ENCODE peak calls at places on chromosomes 4 and X, in five cellular contexts. One of them, this sample, is unnamed.

GRCh38 chrX:12903646-12904045 is 2.8 kb upstream of the TLR8 start:
- DNase-seq in sigmoid colon: no peak
- DNase-seq in A549: no peak
- DNase-seq in heart left ventricle: no peak
- DNase-seq in IMR-90: peak; percentile 24
- DNase-seq in this sample: no peak

GRCh38 chr4:86453044-86453501 is 93.2 kb upstream of the MAPK10 start:
- DNase-seq in sigmoid colon: peak; percentile 66
- DNase-seq in A549: no peak
- DNase-seq in heart left ventricle: peak; percentile 27
- DNase-seq in IMR-90: peak; percentile 70
- DNase-seq in this sample: no peak

GRCh38 chr4:82706349-82707000 is 92.1 kb downstream of the SCD5 start:
- DNase-seq in sigmoid colon: no peak
- DNase-seq in A549: no peak
- DNase-seq in heart left ventricle: no peak
- DNase-seq in IMR-90: no peak
- DNase-seq in this sample: no peak

GRCh38 chrX:29662101-29662500 is 553.3 kb upstream of the MAGEB2 start:
- DNase-seq in sigmoid colon: no peak
- DNase-seq in A549: peak; percentile 90
- DNase-seq in heart left ventricle: no peak
- DNase-seq in IMR-90: peak; percentile 82
- DNase-seq in this sample: no peak

GRCh38 chr4:133178960-133179359 is 29.9 kb downstream of the PCDH10 start:
- DNase-seq in sigmoid colon: no peak
- DNase-seq in A549: no peak
- DNase-seq in heart left ventricle: no peak
- DNase-seq in IMR-90: peak; percentile 4
- DNase-seq in this sample: no peak

GRCh38 chrX:131987252-131987651 is 35.9 kb upstream of the STK26 start:
- DNase-seq in sigmoid colon: no peak
- DNase-seq in A549: no peak
- DNase-seq in heart left ventricle: no peak
- DNase-seq in IMR-90: no peak
- DNase-seq in this sample: no peak

GRCh38 chr4:17618926-17619325 is 4.5 kb downstream of the MED28 start:
- DNase-seq in sigmoid colon: no peak
- DNase-seq in A549: no peak
- DNase-seq in heart left ventricle: no peak
- DNase-seq in IMR-90: no peak
- DNase-seq in this sample: no peak

GRCh38 chrX:30961387-30961786 is 72.3 kb upstream of the TAB3 start:
- DNase-seq in sigmoid colon: no peak
- DNase-seq in A549: no peak
- DNase-seq in heart left ventricle: no peak
- DNase-seq in IMR-90: no peak
- DNase-seq in this sample: no peak

GRCh38 chr4:75830906-75831305 is 71.3 kb downstream of the PPEF2 start:
- DNase-seq in sigmoid colon: no peak
- DNase-seq in A549: no peak
- DNase-seq in heart left ventricle: no peak
- DNase-seq in IMR-90: no peak
- DNase-seq in this sample: no peak

GRCh38 chr4:148776944-148777343 is 334.7 kb upstream of the NR3C2 start:
- DNase-seq in sigmoid colon: no peak
- DNase-seq in A549: no peak
- DNase-seq in heart left ventricle: no peak
- DNase-seq in IMR-90: peak; percentile 81
- DNase-seq in this sample: no peak

GRCh38 chr4:46389301-46389761 is 597 bp downstream of the GABRA2 start:
- DNase-seq in sigmoid colon: no peak
- DNase-seq in A549: no peak
- DNase-seq in heart left ventricle: no peak
- DNase-seq in IMR-90: no peak
- DNase-seq in this sample: peak; percentile 21

GRCh38 chr4:46388860-46389259 is 1.1 kb downstream of the GABRA2 start:
- DNase-seq in sigmoid colon: no peak
- DNase-seq in A549: no peak
- DNase-seq in heart left ventricle: no peak
- DNase-seq in IMR-90: no peak
- DNase-seq in this sample: no peak

GRCh38 chr4:46387956-46388355 is 2.0 kb downstream of the GABRA2 start:
- DNase-seq in sigmoid colon: no peak
- DNase-seq in A549: no peak
- DNase-seq in heart left ventricle: no peak
- DNase-seq in IMR-90: no peak
- DNase-seq in this sample: no peak

GRCh38 chr4:46385235-46385634 is 4.7 kb downstream of the GABRA2 start:
- DNase-seq in sigmoid colon: no peak
- DNase-seq in A549: no peak
- DNase-seq in heart left ventricle: no peak
- DNase-seq in IMR-90: no peak
- DNase-seq in this sample: no peak

DNA sequence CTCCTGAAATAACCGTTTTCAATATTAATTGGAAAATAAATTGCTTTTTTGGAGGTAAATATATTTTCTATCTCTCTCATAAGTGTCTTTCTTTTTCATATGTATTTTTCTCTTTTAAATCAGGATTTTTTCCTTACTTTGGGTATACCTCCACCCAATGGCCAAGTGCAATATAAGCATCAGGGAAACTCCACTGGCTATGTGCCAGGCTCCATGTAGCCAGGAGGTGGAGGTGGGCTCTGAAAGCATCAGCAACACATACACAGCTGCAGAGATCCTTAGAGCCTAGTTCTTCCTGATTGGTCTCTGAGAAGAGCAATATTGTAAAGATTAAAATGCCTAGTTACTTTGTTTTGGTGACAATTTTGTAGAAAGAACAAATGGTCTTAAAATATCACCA is 3.4 kb downstream of the GABRA2 start:
- DNase-seq in sigmoid colon: no peak
- DNase-seq in A549: no peak
- DNase-seq in heart left ventricle: no peak
- DNase-seq in IMR-90: no peak
- DNase-seq in this sample: no peak
- H3K4me3 ChIP-seq in sigmoid colon: no peak overlapping the region
- H3K4me3 ChIP-seq in A549: no peak overlapping the region
- H3K4me3 ChIP-seq in heart left ventricle: no peak overlapping the region
- H3K4me3 ChIP-seq in IMR-90: no peak overlapping the region
- H3K4me3 ChIP-seq in this sample: no peak overlapping the region

GRCh38 chr4:126564283-126564854 is 1068.4 kb upstream of the INTU start:
- DNase-seq in sigmoid colon: no peak
- DNase-seq in A549: no peak
- DNase-seq in heart left ventricle: no peak
- DNase-seq in IMR-90: peak; percentile 6
- DNase-seq in this sample: no peak

GRCh38 chr4:126558596-126558995 is 1074.2 kb upstream of the INTU start:
- DNase-seq in sigmoid colon: no peak
- DNase-seq in A549: no peak
- DNase-seq in heart left ventricle: no peak
- DNase-seq in IMR-90: no peak
- DNase-seq in this sample: no peak

GRCh38 chr4:126563389-126563788 is 1069.4 kb upstream of the INTU start:
- DNase-seq in sigmoid colon: no peak
- DNase-seq in A549: no peak
- DNase-seq in heart left ventricle: no peak
- DNase-seq in IMR-90: no peak
- DNase-seq in this sample: no peak

GRCh38 chr4:126560794-126561193 is 1072.0 kb upstream of the INTU start:
- DNase-seq in sigmoid colon: no peak
- DNase-seq in A549: no peak
- DNase-seq in heart left ventricle: no peak
- DNase-seq in IMR-90: no peak
- DNase-seq in this sample: no peak
- TF ChIP-seq CTCF in sigmoid colon: no peak
- TF ChIP-seq CTCF in A549: no peak
- TF ChIP-seq CTCF in heart left ventricle: no peak
- TF ChIP-seq CTCF in IMR-90: no peak
- TF ChIP-seq CTCF in this sample: no peak

GRCh38 chrX:140439455-140439854 is 65.4 kb downstream of the SOX3 start:
- DNase-seq in sigmoid colon: no peak
- DNase-seq in A549: no peak
- DNase-seq in heart left ventricle: no peak
- DNase-seq in IMR-90: no peak
- DNase-seq in this sample: no peak
- H3K4me3 ChIP-seq in sigmoid colon: no peak overlapping the region
- H3K4me3 ChIP-seq in A549: no peak overlapping the region
- H3K4me3 ChIP-seq in heart left ventricle: peak overlapping the region; percentile 16
- H3K4me3 ChIP-seq in IMR-90: no peak overlapping the region
- H3K4me3 ChIP-seq in this sample: no peak overlapping the region

GRCh38 chrX:87583679-87584078 is 66.1 kb downstream of the KLHL4 start:
- DNase-seq in sigmoid colon: no peak
- DNase-seq in A549: peak; percentile 42
- DNase-seq in heart left ventricle: no peak
- DNase-seq in IMR-90: peak; percentile 10
- DNase-seq in this sample: no peak
- TF ChIP-seq CTCF in sigmoid colon: no peak
- TF ChIP-seq CTCF in A549: peak; percentile 26
- TF ChIP-seq CTCF in heart left ventricle: peak; percentile 13
- TF ChIP-seq CTCF in IMR-90: peak; percentile 37
- TF ChIP-seq CTCF in this sample: peak; percentile 56

GRCh38 chrX:75522565-75523411 is at the start of gene ZDHHC15:
- DNase-seq in sigmoid colon: peak; percentile 83
- DNase-seq in A549: no peak
- DNase-seq in heart left ventricle: peak; percentile 58
- DNase-seq in IMR-90: no peak
- DNase-seq in this sample: no peak
- H3K4me3 ChIP-seq in sigmoid colon: peak within 1 kb of the TSS; percentile 39
- H3K4me3 ChIP-seq in A549: no peak within 1 kb of the TSS
- H3K4me3 ChIP-seq in heart left ventricle: peak within 1 kb of the TSS; percentile 68
- H3K4me3 ChIP-seq in IMR-90: no peak within 1 kb of the TSS
- H3K4me3 ChIP-seq in this sample: peak within 1 kb of the TSS; percentile 21

GRCh38 chr4:121108557-121108956 is 36.2 kb upstream of the NDNF start:
- DNase-seq in sigmoid colon: no peak
- DNase-seq in A549: no peak
- DNase-seq in heart left ventricle: no peak
- DNase-seq in IMR-90: no peak
- DNase-seq in this sample: no peak

GRCh38 chr4:121112530-121112929 is 40.2 kb upstream of the NDNF start:
- DNase-seq in sigmoid colon: no peak
- DNase-seq in A549: no peak
- DNase-seq in heart left ventricle: no peak
- DNase-seq in IMR-90: no peak
- DNase-seq in this sample: no peak

DNA sequence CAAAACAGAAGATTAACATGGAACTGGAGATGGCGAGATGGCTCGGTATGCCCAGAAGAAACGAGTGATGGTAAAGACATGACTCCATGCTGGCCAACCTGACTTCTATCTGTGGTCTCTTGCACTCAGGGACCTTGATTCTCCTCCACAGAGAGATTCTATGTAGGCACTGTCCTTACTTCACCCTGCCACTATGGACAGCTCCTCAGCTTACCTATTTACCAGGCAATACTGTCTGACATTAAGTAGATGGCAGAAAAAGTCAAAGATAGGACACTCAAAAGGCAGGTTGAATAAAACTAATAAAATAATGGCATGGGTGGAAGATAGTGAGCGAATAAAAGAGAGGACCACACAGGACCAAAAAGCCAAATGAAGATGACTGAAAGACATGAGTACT is 35.2 kb upstream of the NDNF start:
- DNase-seq in sigmoid colon: no peak
- DNase-seq in A549: no peak
- DNase-seq in heart left ventricle: no peak
- DNase-seq in IMR-90: no peak
- DNase-seq in this sample: no peak
- TF ChIP-seq CTCF in sigmoid colon: no peak
- TF ChIP-seq CTCF in A549: no peak
- TF ChIP-seq CTCF in heart left ventricle: no peak
- TF ChIP-seq CTCF in IMR-90: no peak
- TF ChIP-seq CTCF in this sample: no peak

GRCh38 chr4:58767598-58767997 is 1657.4 kb upstream of the IGFBP7 start:
- DNase-seq in sigmoid colon: no peak
- DNase-seq in A549: no peak
- DNase-seq in heart left ventricle: no peak
- DNase-seq in IMR-90: no peak
- DNase-seq in this sample: no peak

GRCh38 chr4:58761563-58761962 is 1651.4 kb upstream of the IGFBP7 start:
- DNase-seq in sigmoid colon: no peak
- DNase-seq in A549: no peak
- DNase-seq in heart left ventricle: no peak
- DNase-seq in IMR-90: no peak
- DNase-seq in this sample: no peak

GRCh38 chr4:58766763-58767162 is 1656.6 kb upstream of the IGFBP7 start:
- DNase-seq in sigmoid colon: no peak
- DNase-seq in A549: no peak
- DNase-seq in heart left ventricle: no peak
- DNase-seq in IMR-90: no peak
- DNase-seq in this sample: no peak
- H3K4me3 ChIP-seq in sigmoid colon: no peak overlapping the region
- H3K4me3 ChIP-seq in A549: no peak overlapping the region
- H3K4me3 ChIP-seq in heart left ventricle: no peak overlapping the region
- H3K4me3 ChIP-seq in IMR-90: no peak overlapping the region
- H3K4me3 ChIP-seq in this sample: no peak overlapping the region

GRCh38 chr4:141153751-141154510 is 20.7 kb upstream of the RNF150 start:
- DNase-seq in sigmoid colon: no peak
- DNase-seq in A549: no peak
- DNase-seq in heart left ventricle: no peak
- DNase-seq in IMR-90: peak; percentile 59
- DNase-seq in this sample: peak; percentile 86

GRCh38 chr4:141154725-141155124 is 21.5 kb upstream of the RNF150 start:
- DNase-seq in sigmoid colon: no peak
- DNase-seq in A549: no peak
- DNase-seq in heart left ventricle: no peak
- DNase-seq in IMR-90: peak; percentile 39
- DNase-seq in this sample: no peak

GRCh38 chr4:141155586-141155985 is 22.3 kb upstream of the RNF150 start:
- DNase-seq in sigmoid colon: no peak
- DNase-seq in A549: no peak
- DNase-seq in heart left ventricle: no peak
- DNase-seq in IMR-90: no peak
- DNase-seq in this sample: no peak

GRCh38 chr4:141158219-141158618 is 24.9 kb upstream of the RNF150 start:
- DNase-seq in sigmoid colon: no peak
- DNase-seq in A549: peak; percentile 31
- DNase-seq in heart left ventricle: no peak
- DNase-seq in IMR-90: peak; percentile 55
- DNase-seq in this sample: peak; percentile 13
- TF ChIP-seq CTCF in sigmoid colon: peak; percentile 5
- TF ChIP-seq CTCF in A549: peak; percentile 67
- TF ChIP-seq CTCF in heart left ventricle: peak; percentile 57
- TF ChIP-seq CTCF in IMR-90: peak; percentile 67
- TF ChIP-seq CTCF in this sample: peak; percentile 45

This sample was measured in LNCaP clone FGC.